ENCODE peak calls at places on chromosomes 7 and 10, in five cellular contexts. O is right lobe of liver, A is bronchial epithelial cell, M is aorta, L is left ventricle myocardium inferior. S is an unnamed sample.

GRCh38 chr10:34884272-34884952 is 69.3 kb upstream of the PARD3 start:
- DNase-seq in O (no peak), A (peak), M (no peak), L (no peak), S (no peak)

GRCh38 chr10:109852004-109852717 is 71.2 kb downstream of the XPNPEP1 start:
- DNase-seq in O (peak), A (peak), M (peak), L (peak), S (peak)

GRCh38 chr7:13240349-13240748 is 552.9 kb downstream of the ARL4A start:
- DNase-seq in O (no peak), A (peak), M (no peak), L (no peak), S (no peak)

GRCh38 chr7:22660293-22660692 is 66.7 kb upstream of the IL6 start:
- DNase-seq in O (no peak), A (peak), M (no peak), L (no peak), S (no peak)

GRCh38 chr7:36298145-36298544 is 91.5 kb upstream of the ANLN start:
- DNase-seq in O (no peak), A (no peak), M (no peak), L (no peak), S (no peak)

GRCh38 chr10:98039690-98040381 is 9.4 kb upstream of the CRTAC1 start:
- DNase-seq in O (no peak), A (no peak), M (no peak), L (no peak), S (no peak)

GRCh38 chr10:59857921-59858320 is 48.4 kb downstream of the CCDC6 start:
- DNase-seq in O (no peak), A (no peak), M (no peak), L (no peak), S (no peak)

GRCh38 chr7:30543815-30544525 is 39.3 kb upstream of the GGCT start:
- DNase-seq in O (no peak), A (no peak), M (no peak), L (no peak), S (no peak)

GRCh38 chr10:60967854-60968484 is 24.0 kb upstream of the RHOBTB1 start:
- DNase-seq in O (no peak), A (no peak), M (no peak), L (no peak), S (no peak)

GRCh38 chr7:134448359-134449229 is 10.3 kb downstream of the AKR1B1 start:
- DNase-seq in O (no peak), A (peak), M (no peak), L (no peak), S (peak)

GRCh38 chr7:134899729-134900128 is 86.6 kb upstream of the AGBL3 start:
- DNase-seq in O (no peak), A (peak), M (no peak), L (no peak), S (no peak)

GRCh38 chr10:117165557-117166419 is 27.7 kb upstream of the VAX1 start:
- DNase-seq in O (peak), A (no peak), M (peak), L (no peak), S (no peak)

GRCh38 chr10:58508316-58508715 is 4.4 kb upstream of the BICC1 start:
- DNase-seq in O (no peak), A (peak), M (no peak), L (no peak), S (no peak)

GRCh38 chr7:31953432-31953831 is 116.8 kb downstream of the PDE1C start:
- DNase-seq in O (no peak), A (no peak), M (no peak), L (no peak), S (no peak)

GRCh38 chr7:47737606-47738005 is 155.7 kb upstream of the TNS3 start:
- DNase-seq in O (no peak), A (no peak), M (no peak), L (no peak), S (no peak)

GRCh38 chr10:131891196-131891928 is 9.4 kb upstream of the PPP2R2D start:
- DNase-seq in O (no peak), A (peak), M (peak), L (no peak), S (no peak)

GRCh38 chr7:124020060-124020459 is 12.8 kb downstream of the TMEM229A start:
- DNase-seq in O (no peak), A (no peak), M (no peak), L (no peak), S (no peak)

GRCh38 chr7:1176891-1177373 is 16.9 kb upstream of the ZFAND2A start:
- DNase-seq in O (peak), A (peak), M (peak), L (peak), S (no peak)

GRCh38 chr7:100614308-100614861 is 2.0 kb downstream of the MOSPD3 start:
- DNase-seq in O (no peak), A (no peak), M (no peak), L (no peak), S (no peak)

GRCh38 chr7:80908360-80908797 is 10.5 kb downstream of the SEMA3C start:
- DNase-seq in O (no peak), A (no peak), M (no peak), L (no peak), S (no peak)
- H3K4me3 ChIP-seq in O (no peak), A (no peak), M (no peak), L (peak), S (peak)

DNA sequence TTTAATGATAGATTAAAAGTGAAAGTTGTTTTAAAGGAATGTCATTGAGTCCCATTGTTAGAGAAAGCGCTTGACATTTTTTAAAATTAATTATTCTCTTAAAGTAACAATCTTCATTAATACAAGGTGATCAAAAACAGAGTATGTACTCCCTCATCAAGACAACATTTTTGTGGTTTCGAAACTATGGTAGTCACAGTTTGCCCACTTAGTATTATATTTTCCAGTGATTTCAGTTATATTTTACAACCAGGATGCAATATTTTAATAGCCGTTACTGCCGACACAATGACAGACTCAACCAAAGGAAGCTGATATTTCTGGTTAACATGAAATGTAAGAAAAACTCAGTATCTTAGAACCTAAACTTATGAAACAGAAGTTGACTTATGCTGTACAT is 31.3 kb downstream of the MKX start:
- DNase-seq in O (no peak), A (no peak), M (no peak), L (no peak), S (no peak)
- H3K4me3 ChIP-seq in O (no peak), A (no peak), M (peak), L (no peak), S (peak)

GRCh38 chr7:70595741-70596574 is 536.0 kb upstream of the GALNT17 start:
- DNase-seq in O (peak), A (no peak), M (peak), L (no peak), S (no peak)

GRCh38 chr7:70597071-70597470 is 534.9 kb upstream of the GALNT17 start:
- DNase-seq in O (no peak), A (no peak), M (no peak), L (no peak), S (no peak)

GRCh38 chr7:70599446-70600190 is 532.3 kb upstream of the GALNT17 start:
- DNase-seq in O (no peak), A (peak), M (no peak), L (no peak), S (no peak)

GRCh38 chr7:70598976-70599375 is 533.0 kb upstream of the GALNT17 start:
- DNase-seq in O (no peak), A (peak), M (no peak), L (no peak), S (no peak)

GRCh38 chr7:70596575-70596891 is 535.4 kb upstream of the GALNT17 start:
- DNase-seq in O (peak), A (no peak), M (no peak), L (no peak), S (no peak)
- H3K4me3 ChIP-seq in O (peak), A (peak), M (no peak), L (peak), S (peak)

GRCh38 chr10:113849140-113849803 is 4.6 kb downstream of the DCLRE1A start:
- DNase-seq in O (no peak), A (no peak), M (no peak), L (no peak), S (no peak)

GRCh38 chr10:113842171-113842570 is 11.7 kb downstream of the DCLRE1A start:
- DNase-seq in O (no peak), A (no peak), M (no peak), L (no peak), S (no peak)

GRCh38 chr10:113846036-113846435 is 7.8 kb downstream of the DCLRE1A start:
- DNase-seq in O (no peak), A (no peak), M (no peak), L (no peak), S (no peak)

GRCh38 chr10:113849946-113850345 is 3.9 kb downstream of the DCLRE1A start:
- DNase-seq in O (no peak), A (no peak), M (no peak), L (no peak), S (no peak)

DNA sequence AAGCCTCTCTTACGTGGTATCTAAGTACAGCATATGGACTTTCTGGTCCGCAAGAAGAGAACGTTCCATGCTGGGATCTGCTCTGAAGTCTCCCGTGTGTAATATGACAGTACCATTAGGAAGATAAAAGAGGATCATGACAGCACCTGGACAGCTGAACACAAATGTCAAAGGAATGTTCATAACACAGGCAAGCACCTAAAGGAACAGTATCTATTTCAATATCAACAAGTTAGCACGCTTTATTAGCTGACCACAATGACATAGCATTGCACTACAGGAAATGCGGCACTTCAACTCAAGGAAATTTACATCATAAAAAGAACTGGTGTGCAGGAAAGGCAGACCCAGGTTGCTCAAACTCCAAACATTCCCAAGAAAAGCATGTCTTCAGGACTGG is 9.8 kb downstream of the DCLRE1A start:
- DNase-seq in O (no peak), A (peak), M (no peak), L (no peak), S (no peak)
- H3K4me3 ChIP-seq in O (no peak), A (no peak), M (no peak), L (no peak), S (no peak)

GRCh38 chr7:143495806-143496672 is 18.4 kb downstream of the TAS2R41 start:
- DNase-seq in O (no peak), A (no peak), M (no peak), L (no peak), S (no peak)
- H3K4me3 ChIP-seq in O (no peak), A (no peak), M (no peak), L (no peak), S (no peak)

DNA sequence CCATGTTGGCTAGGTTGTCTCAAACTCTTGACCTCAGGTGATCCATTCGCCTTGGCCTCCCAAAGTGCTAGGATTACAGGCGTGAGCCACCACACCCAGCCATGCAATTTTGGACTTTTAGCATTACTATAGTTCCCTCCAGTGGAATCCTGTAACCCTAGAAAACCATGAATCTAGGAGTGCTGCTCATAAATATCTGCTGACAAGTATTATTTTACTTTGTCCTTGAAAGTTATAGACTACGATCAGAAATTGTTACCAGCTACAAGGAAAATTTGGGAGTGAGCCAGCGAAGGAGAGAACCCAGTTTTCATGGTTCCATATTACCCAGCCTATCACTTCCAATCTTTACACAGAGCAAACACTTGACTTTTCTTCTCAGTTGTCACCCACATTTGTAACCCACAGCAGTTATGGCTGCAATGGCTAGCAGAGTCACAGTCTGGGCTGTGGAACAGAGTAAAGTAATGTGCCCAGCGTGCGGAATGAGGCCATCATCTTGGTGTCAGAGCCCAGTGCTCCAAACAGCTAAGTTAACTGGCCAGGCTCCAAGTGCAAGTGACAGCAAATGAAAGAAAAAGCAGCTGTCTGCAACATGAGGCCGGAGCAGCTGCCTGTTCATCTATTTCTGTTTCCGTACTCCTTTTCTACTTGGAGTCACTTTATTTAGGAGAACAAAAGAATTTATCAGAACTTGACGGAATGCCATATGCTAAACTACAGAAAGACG is 29.9 kb downstream of the ZC3HC1 start:
- DNase-seq in O (no peak), A (no peak), M (no peak), L (peak), S (no peak)
- H3K4me3 ChIP-seq in O (no peak), A (no peak), M (no peak), L (no peak), S (no peak)

S was measured in right atrium auricular region.